ENCODE peak calls at places on chromosome 2, in four cellular contexts. Z is suprapubic skin, C is lower lobe of right lung, M is tibial nerve. L is an unnamed sample. For H3K9me3, the result is how much of the 10 kb centered on the place peaks cover.

GRCh38 chr2:224966663-224967062 is 75.6 kb downstream of the DOCK10 start:
- DNase-seq in M (no peak), Z (no peak), C (no peak), L (no peak)

GRCh38 chr2:165455940-165456479 is 13.5 kb upstream of the CSRNP3 start:
- DNase-seq in Z (no peak), C (no peak), M (no peak), L (no peak)

GRCh38 chr2:42585779-42586178 is 17.3 kb downstream of the MTA3 start:
- DNase-seq in Z (no peak), M (no peak), C (no peak), L (no peak)

GRCh38 chr2:233385489-233386044 is 31.3 kb downstream of the DGKD start:
- DNase-seq in Z (no peak), M (no peak), C (no peak), L (no peak)

GRCh38 chr2:27891820-27892105 is 1.2 kb downstream of the BABAM2 start:
- DNase-seq in C (no peak), Z (no peak), M (no peak), L (no peak)

GRCh38 chr2:1591978-1592907 is 152.1 kb downstream of the PXDN start:
- DNase-seq in C (peak), M (peak), Z (no peak), L (no peak)

GRCh38 chr2:38713311-38713710 is 37.9 kb downstream of the SRSF7 start:
- DNase-seq in C (no peak), M (no peak), Z (no peak), L (no peak)

GRCh38 chr2:176612736-176613135 is 343.5 kb downstream of the MTX2 start:
- DNase-seq in M (no peak), Z (no peak), C (no peak), L (no peak)

GRCh38 chr2:119480718-119481142 is 43.6 kb downstream of the SCTR start:
- DNase-seq in Z (no peak), M (no peak), C (no peak), L (no peak)

GRCh38 chr2:126808929-126809328 is 89.8 kb upstream of the TEX51 start:
- DNase-seq in Z (no peak), C (no peak), M (no peak), L (no peak)

GRCh38 chr2:232417489-232417888 is 10.8 kb downstream of the ALPG start:
- DNase-seq in M (no peak), Z (no peak), C (no peak), L (no peak)

GRCh38 chr2:9415770-9416169 is 7.6 kb downstream of the ITGB1BP1 start:
- DNase-seq in Z (no peak), M (no peak), C (no peak), L (no peak)

GRCh38 chr2:219213486-219214071 is 5.2 kb downstream of the ABCB6 start:
- DNase-seq in Z (no peak), M (no peak), C (no peak), L (no peak)

GRCh38 chr2:44645931-44646330 is 284.2 kb downstream of the CAMKMT start:
- DNase-seq in C (no peak), Z (no peak), M (no peak), L (no peak)

GRCh38 chr2:119389615-119390306 is 23.0 kb downstream of the DBI start:
- DNase-seq in M (peak), C (no peak), Z (peak), L (no peak)

GRCh38 chr2:101843471-101843870 is 146.0 kb downstream of the MAP4K4 start:
- DNase-seq in M (no peak), C (no peak), Z (no peak), L (no peak)

GRCh38 chr2:174573621-174574081 is 24.0 kb downstream of the WIPF1 start:
- DNase-seq in Z (no peak), C (peak), M (no peak), L (no peak)

GRCh38 chr2:73172963-73173362 is 29.4 kb upstream of the NOTO start:
- DNase-seq in C (no peak), M (no peak), Z (no peak), L (no peak)

GRCh38 chr2:237500681-237501424 is 13.8 kb downstream of the MLPH start:
- DNase-seq in Z (peak), M (no peak), C (no peak), L (no peak)

GRCh38 chr2:78262713-78263375 is 740.7 kb upstream of the LRRTM4 start:
- DNase-seq in C (no peak), Z (no peak), M (no peak), L (no peak)

GRCh38 chr2:119435148-119435952 is 3.7 kb downstream of the TMEM37 start:
- DNase-seq in Z (no peak), C (no peak), M (no peak), L (no peak)

GRCh38 chr2:219638217-219638947 is 11.0 kb downstream of the SLC4A3 start:
- DNase-seq in Z (no peak), C (no peak), M (no peak), L (no peak)

GRCh38 chr2:98771264-98771663 is 40.3 kb upstream of the MGAT4A start:
- DNase-seq in Z (no peak), C (no peak), M (no peak), L (no peak)

GRCh38 chr2:181810823-181811695 is 80.5 kb upstream of the ITPRID2 start:
- DNase-seq in M (no peak), Z (no peak), C (no peak), L (no peak)

GRCh38 chr2:173990970-173991819 is 26.0 kb upstream of the SP3 start:
- DNase-seq in Z (peak), C (no peak), M (peak), L (no peak)

GRCh38 chr2:144083211-144083610 is 436.7 kb downstream of the ZEB2 start:
- DNase-seq in C (no peak), M (no peak), Z (no peak), L (no peak)

GRCh38 chr2:225008935-225009334 is 33.3 kb downstream of the DOCK10 start:
- DNase-seq in C (no peak), M (no peak), Z (no peak), L (no peak)

GRCh38 chr2:65594150-65594549 is 161.8 kb upstream of the SPRED2 start:
- DNase-seq in Z (no peak), M (no peak), C (no peak), L (no peak)
- H3K9me3 ChIP-seq in Z (under half), M (under half), C (under half), L (under half)

GRCh38 chr2:95058989-95059601 is 33.6 kb downstream of the MAL start:
- DNase-seq in C (no peak), M (no peak), Z (peak), L (no peak)
- H3K9me3 ChIP-seq in C (under half), M (under half), Z (under half), L (under half)

DNA sequence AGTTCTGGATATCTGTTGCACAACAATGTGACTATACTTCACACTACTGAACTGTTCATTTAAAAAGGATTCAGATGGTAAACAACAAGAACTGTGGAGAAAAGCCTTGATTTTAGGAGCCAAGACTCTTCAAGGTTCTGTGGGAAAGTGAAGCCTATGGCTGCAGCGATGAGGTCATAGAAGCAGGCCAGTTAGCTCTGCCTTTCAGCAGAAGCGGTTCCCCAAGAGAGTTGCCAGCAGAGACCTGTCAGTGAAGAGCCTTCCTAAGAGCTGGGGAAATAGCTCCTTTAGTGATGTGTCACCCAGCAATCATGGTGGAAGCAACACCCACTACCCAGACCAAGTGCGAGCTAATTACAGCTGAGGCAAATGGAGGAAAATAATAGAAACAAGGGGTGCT is 346.5 kb upstream of the ETAA1 start:
- DNase-seq in C (no peak), M (no peak), Z (no peak), L (no peak)
- H3K9me3 ChIP-seq in C (under half), M (under half), Z (under half), L (under half)

DNA sequence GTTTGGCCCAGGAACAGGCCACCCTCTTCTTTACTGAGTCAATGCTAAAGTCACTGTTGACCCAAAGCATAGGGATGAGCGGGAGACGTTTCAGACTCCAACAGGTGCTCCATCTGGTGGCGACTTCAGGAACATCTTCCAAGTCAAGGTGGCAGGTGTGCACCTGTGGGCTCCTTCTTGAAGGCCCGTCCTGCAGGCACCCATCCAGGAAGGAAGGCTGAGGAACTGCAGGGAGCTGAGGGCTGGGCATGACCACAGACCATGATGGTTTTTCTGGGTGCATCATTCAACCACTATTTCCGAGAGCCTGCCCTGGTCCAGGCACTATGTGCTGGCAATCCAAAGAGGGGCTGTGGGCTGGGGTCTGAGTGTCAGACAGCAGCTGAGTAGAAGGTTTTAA is 142.8 kb downstream of the NDUFA10 start:
- DNase-seq in C (peak), Z (no peak), M (peak), L (peak)
- H3K9me3 ChIP-seq in C (under half), Z (under half), M (under half), L (under half)

GRCh38 chr2:69605332-69605731 is 38.2 kb downstream of the AAK1 start:
- DNase-seq in C (no peak), M (no peak), Z (no peak), L (no peak)

GRCh38 chr2:69604026-69604678 is 39.4 kb downstream of the AAK1 start:
- DNase-seq in Z (no peak), M (no peak), C (no peak), L (no peak)

GRCh38 chr2:69604844-69605243 is 38.7 kb downstream of the AAK1 start:
- DNase-seq in M (no peak), Z (no peak), C (no peak), L (no peak)

GRCh38 chr2:69612197-69612596 is 31.3 kb downstream of the AAK1 start:
- DNase-seq in Z (no peak), C (no peak), M (no peak), L (no peak)

GRCh38 chr2:69608109-69608508 is 35.4 kb downstream of the AAK1 start:
- DNase-seq in Z (no peak), C (no peak), M (no peak), L (no peak)
- H3K9me3 ChIP-seq in Z (under half), C (under half), M (under half), L (under half)

GRCh38 chr2:239529313-239530015 is 128.6 kb upstream of the HDAC4 start:
- DNase-seq in C (peak), M (no peak), Z (no peak), L (no peak)

GRCh38 chr2:239528883-239529282 is 128.1 kb upstream of the HDAC4 start:
- DNase-seq in Z (no peak), C (peak), M (no peak), L (no peak)

GRCh38 chr2:239531456-239532304 is 130.9 kb upstream of the HDAC4 start:
- DNase-seq in Z (no peak), C (peak), M (peak), L (no peak)

GRCh38 chr2:239532305-239532649 is 131.5 kb upstream of the HDAC4 start:
- DNase-seq in C (no peak), M (no peak), Z (no peak), L (no peak)

DNA sequence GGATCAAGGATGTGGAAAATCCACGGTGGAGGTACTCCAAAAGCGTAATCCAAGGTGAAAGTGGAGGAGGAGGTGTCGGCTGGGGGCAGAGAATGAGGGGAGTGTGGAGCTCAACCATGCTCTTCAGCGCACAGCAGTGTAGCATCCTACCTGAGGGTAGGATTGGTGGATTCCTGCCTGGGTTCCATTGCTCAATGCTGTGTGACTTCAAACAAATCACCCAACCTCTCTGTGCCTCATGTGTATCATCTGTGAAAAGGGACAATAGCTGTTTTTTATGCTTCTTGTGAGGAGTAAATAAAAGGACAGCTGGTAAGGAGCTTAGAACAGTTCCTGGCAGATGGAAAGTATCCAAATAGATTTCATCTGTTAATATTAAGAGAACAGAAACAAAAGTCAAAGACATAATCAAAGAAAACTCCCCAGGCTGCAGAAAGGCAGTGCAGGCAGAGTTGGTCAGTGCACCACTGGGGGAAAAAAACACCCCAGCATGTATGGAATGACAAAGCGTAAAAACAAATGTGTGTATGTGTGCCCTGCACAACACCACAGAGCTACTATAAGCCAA is 130.0 kb upstream of the HDAC4 start:
- DNase-seq in C (no peak), Z (no peak), M (no peak), L (no peak)
- H3K9me3 ChIP-seq in C (under half), Z (under half), M (under half), L (under half)

GRCh38 chr2:83394134-83394965 is 1064.7 kb downstream of the SUCLG1 start:
- DNase-seq in C (no peak), M (no peak), Z (no peak), L (no peak)
- H3K9me3 ChIP-seq in C (under half), M (under half), Z (under half), L (under half)